ENCODE peak calls at places on chromosomes 11 and 22, in ten cellular contexts. S, Q, U, W, X, K, A, N, B and Z are unnamed samples.

GRCh38 chr11:127670372-127670771 is 669.8 kb upstream of the KIRREL3 start:
- DNase-seq in S (no peak), Q (no peak), U (no peak), W (no peak), X (no peak), K (no peak), A (no peak), N (no peak), B (no peak), Z (no peak)

GRCh38 chr11:66067640-66068039 is 2.4 kb upstream of the PACS1 start:
- DNase-seq in S (no peak), Q (no peak), U (no peak), W (no peak), X (no peak), K (no peak), A (no peak), N (no peak), B (no peak), Z (no peak)

GRCh38 chr22:33867118-33867863 is 53.0 kb downstream of the LARGE1 start:
- DNase-seq in S (no peak), Q (no peak), U (peak; percentile 26), W (no peak), X (no peak), K (no peak), A (peak; percentile 14), N (peak; percentile 77), B (peak; percentile 81), Z (no peak)

GRCh38 chr11:115141715-115142114 is 362.5 kb downstream of the CADM1 start:
- DNase-seq in S (no peak), Q (no peak), U (no peak), W (no peak), X (no peak), K (no peak), A (no peak), N (no peak), B (no peak), Z (no peak)

GRCh38 chr22:21866821-21867527 is 471 bp downstream of the MAPK1 start:
- DNase-seq in S (peak; percentile 62), Q (no peak), U (no peak), W (peak; percentile 84), X (no peak), K (no peak), A (no peak), N (no peak), B (no peak), Z (no peak)

GRCh38 chr11:61120865-61121831 is 18.9 kb downstream of the CD5 start:
- DNase-seq in S (no peak), Q (peak; percentile 85), U (peak; percentile 34), W (peak; percentile 88), X (no peak), K (no peak), A (peak; percentile 27), N (peak; percentile 34), B (peak; percentile 16), Z (no peak)

GRCh38 chr11:125373426-125374391 is 122.4 kb downstream of the FEZ1 start:
- DNase-seq in S (no peak), Q (no peak), U (peak; percentile 63), W (peak; percentile 93), X (no peak), K (no peak), A (peak; percentile 58), N (peak; percentile 44), B (no peak), Z (no peak)

GRCh38 chr22:17422736-17423343 is 53.6 kb downstream of the CECR2 start:
- DNase-seq in S (no peak), Q (no peak), U (no peak), W (no peak), X (no peak), K (no peak), A (no peak), N (no peak), B (no peak), Z (no peak)

GRCh38 chr11:469684-470667 is 19.9 kb downstream of the PTDSS2 start:
- DNase-seq in S (no peak), Q (peak; percentile 35), U (peak; percentile 47), W (peak; percentile 99), X (no peak), K (no peak), A (peak; percentile 35), N (peak; percentile 81), B (peak; percentile 92), Z (no peak)

GRCh38 chr11:96330511-96330859 is 12.5 kb downstream of the MAML2 start:
- DNase-seq in S (no peak), Q (no peak), U (no peak), W (no peak), X (no peak), K (no peak), A (no peak), N (no peak), B (no peak), Z (no peak)

GRCh38 chr11:96334219-96334618 is 8.8 kb downstream of the MAML2 start:
- DNase-seq in S (no peak), Q (no peak), U (no peak), W (no peak), X (no peak), K (no peak), A (no peak), N (no peak), B (no peak), Z (no peak)

GRCh38 chr11:96333076-96333744 is 9.8 kb downstream of the MAML2 start:
- DNase-seq in S (no peak), Q (no peak), U (peak; percentile 74), W (no peak), X (no peak), K (no peak), A (peak; percentile 68), N (no peak), B (no peak), Z (no peak)

GRCh38 chr11:96331556-96332168 is 11.3 kb downstream of the MAML2 start:
- DNase-seq in S (no peak), Q (no peak), U (no peak), W (no peak), X (no peak), K (no peak), A (no peak), N (no peak), B (no peak), Z (no peak)

GRCh38 chr11:96332236-96332761 is 10.7 kb downstream of the MAML2 start:
- DNase-seq in S (peak; percentile 32), Q (no peak), U (no peak), W (peak; percentile 60), X (no peak), K (no peak), A (no peak), N (no peak), B (peak; percentile 61), Z (no peak)
- H2AFZ ChIP-seq in S (peak overlapping the region; percentile 67), Q (no peak overlapping the region), U (no peak overlapping the region), W (no peak overlapping the region), X (no peak overlapping the region), K (no peak overlapping the region), A (no peak overlapping the region), N (no peak overlapping the region), B (no peak overlapping the region), Z (no peak overlapping the region)

DNA sequence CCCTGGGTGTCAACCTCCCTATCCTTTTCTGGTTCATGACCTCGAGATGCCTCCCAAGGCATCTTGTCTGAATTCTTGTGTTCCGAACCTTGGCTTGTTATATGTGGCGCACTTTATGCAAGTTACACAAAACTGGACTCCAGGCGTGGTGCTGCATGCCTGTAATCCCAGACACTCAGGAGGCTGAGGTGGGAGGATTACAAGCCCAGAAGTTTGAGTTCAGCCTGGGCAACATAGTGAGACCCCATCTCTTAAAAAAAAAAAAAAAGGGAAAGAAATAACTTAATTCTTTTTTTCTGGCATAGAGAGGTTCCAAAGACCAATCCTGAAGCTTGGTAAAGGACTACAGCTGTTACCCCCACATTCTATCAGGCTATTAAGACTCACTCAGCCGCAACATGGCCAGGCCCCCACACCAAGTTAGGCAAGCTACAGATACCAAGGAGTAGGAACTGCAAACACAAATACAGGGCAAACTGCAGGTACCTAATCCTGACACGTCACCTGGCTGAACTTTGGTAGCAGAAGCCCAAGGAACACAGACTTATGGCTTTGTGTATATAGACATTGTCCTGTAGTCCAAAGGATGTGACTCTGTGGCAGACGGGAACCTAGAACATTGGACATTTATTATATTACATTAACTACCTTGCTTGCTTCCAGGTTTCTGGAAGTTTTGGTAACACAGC is 1.3 kb downstream of the C11orf24 start:
- DNase-seq in S (no peak), Q (no peak), U (no peak), W (no peak), X (no peak), K (no peak), A (no peak), N (no peak), B (no peak), Z (no peak)
- H2AFZ ChIP-seq in S (no peak overlapping the region), Q (peak overlapping the region; percentile 57), U (no peak overlapping the region), W (no peak overlapping the region), X (no peak overlapping the region), K (no peak overlapping the region), A (no peak overlapping the region), N (no peak overlapping the region), B (no peak overlapping the region), Z (no peak overlapping the region)

GRCh38 chr22:30519842-30520425 is 14.4 kb upstream of the SEC14L4 start:
- DNase-seq in S (no peak), Q (no peak), U (no peak), W (no peak), X (no peak), K (no peak), A (no peak), N (no peak), B (no peak), Z (no peak)
- H2AFZ ChIP-seq in S (no peak overlapping the region), Q (no peak overlapping the region), U (no peak overlapping the region), W (no peak overlapping the region), X (no peak overlapping the region), K (no peak overlapping the region), A (no peak overlapping the region), N (no peak overlapping the region), B (no peak overlapping the region), Z (no peak overlapping the region)

GRCh38 chr22:36014539-36015072 is 14.0 kb downstream of the RBFOX2 start:
- DNase-seq in S (no peak), Q (no peak), U (no peak), W (no peak), X (no peak), K (no peak), A (no peak), N (no peak), B (no peak), Z (no peak)

GRCh38 chr22:36017661-36018091 is 10.9 kb downstream of the RBFOX2 start:
- DNase-seq in S (no peak), Q (peak; percentile 68), U (no peak), W (no peak), X (no peak), K (no peak), A (no peak), N (no peak), B (no peak), Z (no peak)

GRCh38 chr22:36015155-36015805 is 13.3 kb downstream of the RBFOX2 start:
- DNase-seq in S (no peak), Q (no peak), U (no peak), W (no peak), X (no peak), K (no peak), A (no peak), N (no peak), B (no peak), Z (no peak)

GRCh38 chr22:36015806-36016519 is 12.7 kb downstream of the RBFOX2 start:
- DNase-seq in S (no peak), Q (no peak), U (peak; percentile 62), W (no peak), X (no peak), K (no peak), A (peak; percentile 46), N (no peak), B (no peak), Z (no peak)

DNA sequence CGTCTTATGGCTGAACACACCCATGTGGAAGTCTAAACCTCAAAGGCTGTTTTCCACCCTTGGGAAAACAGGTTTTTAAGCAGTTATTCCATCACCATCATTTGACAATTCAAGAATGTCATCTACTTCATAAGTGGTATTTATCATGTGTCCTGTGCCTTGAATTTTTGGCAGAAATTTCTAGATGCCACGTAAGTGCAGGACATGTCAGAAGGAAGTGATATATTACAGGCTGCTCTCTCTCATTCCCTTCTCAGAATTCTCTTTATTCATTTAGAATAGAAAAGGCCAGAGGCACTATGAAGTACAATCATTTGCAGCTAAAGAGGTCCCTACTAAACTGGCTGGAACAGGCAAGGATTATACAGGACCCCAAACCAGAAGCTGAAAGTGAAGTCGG is 12.0 kb downstream of the RBFOX2 start:
- DNase-seq in S (no peak), Q (no peak), U (peak; percentile 61), W (no peak), X (no peak), K (no peak), A (peak; percentile 62), N (no peak), B (no peak), Z (no peak)
- H2AFZ ChIP-seq in S (no peak overlapping the region), Q (no peak overlapping the region), U (no peak overlapping the region), W (no peak overlapping the region), X (no peak overlapping the region), K (no peak overlapping the region), A (no peak overlapping the region), N (no peak overlapping the region), B (no peak overlapping the region), Z (no peak overlapping the region)